ENCODE peak calls at places on chromosomes 6 and 20, in four cellular contexts. N, Q, I and W are unnamed samples.

GRCh38 chr20:56382696-56383095 is 9.3 kb downstream of the AURKA start:
- DNase-seq in N (no peak), Q (no peak), I (no peak), W (no peak)

GRCh38 chr20:51740838-51741237 is 27.4 kb downstream of the ATP9A start:
- DNase-seq in N (no peak), Q (no peak), I (no peak), W (no peak)

GRCh38 chr6:89834884-89835792 is 5.5 kb downstream of the CASP8AP2 start:
- DNase-seq in N (peak), Q (no peak), I (no peak), W (no peak)

GRCh38 chr6:15956205-15957106 is 172.4 kb upstream of the MYLIP start:
- DNase-seq in N (no peak), Q (peak), I (peak), W (no peak)

GRCh38 chr6:142302427-142303190 is 802 bp downstream of the ADGRG6 start:
- DNase-seq in N (no peak), Q (peak), I (no peak), W (no peak)

GRCh38 chr6:92114091-92114490 is 1305.3 kb downstream of the EPHA7 start:
- DNase-seq in N (no peak), Q (no peak), I (no peak), W (no peak)

GRCh38 chr6:32665621-32666140 is 776 bp downstream of the HLA-DQB1 start:
- DNase-seq in N (no peak), Q (no peak), I (no peak), W (no peak)

GRCh38 chr6:33209856-33210255 is 1.6 kb downstream of the RING1 start:
- DNase-seq in N (no peak), Q (no peak), I (no peak), W (no peak)

GRCh38 chr6:220736-221475 is 71.4 kb upstream of the DUSP22 start:
- DNase-seq in N (peak), Q (no peak), I (no peak), W (no peak)

GRCh38 chr6:146546440-146546839 is 2.8 kb downstream of the RAB32 start:
- DNase-seq in N (peak), Q (peak), I (no peak), W (no peak)

GRCh38 chr6:1774541-1774940 is 164.8 kb downstream of the FOXC1 start:
- DNase-seq in N (peak), Q (no peak), I (no peak), W (no peak)

GRCh38 chr6:53239526-53239925 is 90.9 kb upstream of the GCM1 start:
- DNase-seq in N (no peak), Q (no peak), I (no peak), W (no peak)

GRCh38 chr6:108651287-108651686 is 90.6 kb downstream of the FOXO3 start:
- DNase-seq in N (no peak), Q (no peak), I (no peak), W (no peak)
- H3K4me3 ChIP-seq in N (no peak), Q (no peak), I (no peak), W (no peak)

DNA sequence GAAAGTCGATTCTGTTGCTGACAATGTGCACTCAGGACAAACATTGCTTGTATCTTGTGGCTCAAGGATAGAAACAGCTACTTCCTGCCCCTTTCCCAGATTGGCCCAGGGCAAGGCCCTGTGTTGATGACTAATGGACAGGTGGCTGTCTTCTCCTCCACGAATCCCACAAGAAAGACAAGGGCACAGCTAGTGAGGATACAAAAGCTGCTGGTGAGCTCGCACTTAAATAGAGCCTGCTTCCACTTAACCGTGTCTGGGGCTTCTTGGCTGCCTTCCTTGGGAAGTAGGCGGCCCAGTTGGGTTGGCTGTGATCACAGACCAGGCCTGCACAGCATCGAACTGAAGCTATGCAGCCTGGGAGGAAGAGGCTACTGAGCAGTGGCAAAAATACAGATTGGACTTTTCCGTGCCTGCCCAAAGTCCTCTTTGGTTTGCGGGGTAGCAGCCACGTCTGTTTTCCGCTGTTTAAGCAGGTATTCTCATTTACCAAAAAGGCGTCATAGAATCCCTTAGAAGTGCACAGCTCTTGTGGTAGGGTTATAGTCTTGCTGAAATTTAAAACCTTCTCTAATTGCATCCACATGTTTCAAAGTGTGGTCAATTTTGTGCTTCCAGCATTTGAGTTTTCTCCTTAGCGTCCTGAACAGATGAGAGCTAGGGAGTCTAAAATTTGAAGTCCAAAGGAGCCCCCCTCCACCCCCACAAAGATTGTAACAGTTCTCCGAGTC is 23.1 kb upstream of the NAA20 start:
- DNase-seq in N (peak), Q (peak), I (no peak), W (peak)
- H3K4me3 ChIP-seq in N (peak), Q (peak), I (no peak), W (no peak)

GRCh38 chr6:125612400-125612846 is 137.0 kb upstream of the HEY2 start:
- DNase-seq in N (no peak), Q (no peak), I (no peak), W (no peak)
- H3K4me3 ChIP-seq in N (no peak), Q (no peak), I (no peak), W (no peak)

GRCh38 chr6:80720824-80721223 is 614.4 kb downstream of the BCKDHB start:
- DNase-seq in N (no peak), Q (no peak), I (no peak), W (no peak)

GRCh38 chr6:80728830-80729229 is 622.4 kb downstream of the BCKDHB start:
- DNase-seq in N (peak), Q (no peak), I (no peak), W (no peak)

GRCh38 chr6:80728340-80728739 is 621.9 kb downstream of the BCKDHB start:
- DNase-seq in N (peak), Q (no peak), I (no peak), W (no peak)

DNA sequence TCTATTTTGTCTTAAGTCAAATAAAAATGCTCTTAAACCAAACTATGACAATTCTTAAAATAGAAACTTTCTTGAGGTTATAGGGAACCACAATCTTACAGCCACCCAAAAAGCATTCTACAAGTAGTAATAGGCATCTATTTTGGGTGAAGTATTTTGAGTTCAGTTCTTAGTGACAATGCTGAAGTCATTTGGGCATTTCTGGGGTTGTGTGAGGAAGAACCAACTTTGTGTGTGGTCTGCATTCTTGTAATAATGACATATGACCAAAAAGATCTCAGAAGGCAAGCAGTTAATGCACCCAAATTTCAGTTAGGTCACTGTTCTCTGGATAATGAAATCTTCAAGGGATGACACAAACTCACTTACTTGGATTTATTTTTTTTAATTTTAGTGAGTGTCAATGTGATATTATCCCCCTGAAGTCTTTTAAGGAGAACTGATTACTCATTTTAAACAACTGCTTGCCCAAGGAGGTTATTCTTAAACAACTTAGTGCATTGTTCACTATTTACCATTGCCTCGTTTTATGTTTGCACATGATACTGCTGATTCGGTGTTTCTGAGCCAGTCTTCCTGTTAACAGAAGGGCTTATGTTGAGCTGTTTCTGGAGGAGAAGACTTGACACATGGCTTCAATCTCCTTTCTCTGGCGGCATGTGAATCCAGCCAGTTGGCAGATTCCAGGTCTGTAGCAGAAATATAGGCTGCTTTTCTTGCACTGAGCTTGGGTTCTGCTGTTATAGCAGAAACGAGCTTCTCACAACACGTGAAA is 618.9 kb downstream of the BCKDHB start:
- DNase-seq in N (peak), Q (no peak), I (no peak), W (no peak)
- H3K4me3 ChIP-seq in N (no peak), Q (no peak), I (no peak), W (no peak)

GRCh38 chr6:38882157-38882556 is 166.4 kb upstream of the GLP1R start:
- DNase-seq in N (no peak), Q (no peak), I (no peak), W (no peak)
- H3K4me3 ChIP-seq in N (no peak), Q (no peak), I (no peak), W (no peak)

GRCh38 chr6:20583447-20583806 is 49.2 kb downstream of the CDKAL1 start:
- DNase-seq in N (no peak), Q (no peak), I (no peak), W (no peak)
- H3K4me3 ChIP-seq in N (no peak), Q (no peak), I (no peak), W (no peak)

GRCh38 chr6:107114872-107115694 is at the start of gene BEND3:
- DNase-seq in N (peak), Q (peak), I (no peak), W (peak)

GRCh38 chr6:107115695-107116327 is 496 bp upstream of the BEND3 start:
- DNase-seq in N (peak), Q (peak), I (no peak), W (peak)

GRCh38 chr6:107116328-107116892 is 1.1 kb upstream of the BEND3 start:
- DNase-seq in N (no peak), Q (peak), I (no peak), W (no peak)

GRCh38 chr6:107113460-107114212 is 1.7 kb downstream of the BEND3 start:
- DNase-seq in N (no peak), Q (no peak), I (no peak), W (no peak)

DNA sequence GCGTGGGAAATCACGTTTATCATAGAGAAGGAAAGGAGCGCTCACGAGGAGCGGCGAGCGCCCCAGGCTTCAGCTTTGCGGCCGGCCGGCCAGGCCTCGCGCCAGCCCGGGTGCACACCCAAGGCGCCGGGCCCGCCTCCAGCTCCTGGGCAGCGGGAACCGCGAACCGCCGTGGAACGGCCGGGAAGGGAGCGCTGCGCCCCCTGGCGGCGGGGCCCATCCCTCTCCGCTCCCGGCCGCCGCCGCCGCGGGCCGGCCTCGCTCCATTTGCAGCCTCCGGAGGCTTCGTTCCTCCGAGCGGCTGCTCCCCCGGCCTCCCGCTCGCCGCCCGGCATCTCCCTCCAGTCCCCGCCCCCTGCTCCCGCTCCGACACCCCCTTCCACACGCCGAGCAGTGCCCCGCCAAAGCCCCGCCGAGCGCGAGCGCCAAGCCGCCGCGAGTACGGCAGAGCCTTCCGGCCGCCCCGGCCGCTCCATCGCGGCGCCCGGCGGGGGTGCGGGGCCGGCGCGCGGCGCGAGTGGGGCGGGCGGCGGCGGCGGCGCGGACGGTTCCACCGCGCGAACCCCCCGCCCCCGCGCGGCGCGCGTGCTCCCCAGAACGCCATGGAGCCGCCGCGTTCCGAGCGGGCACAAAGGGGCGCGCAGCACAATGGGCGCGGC is 973 bp downstream of the BEND3 start:
- DNase-seq in N (peak), Q (peak), I (peak), W (peak)
- H3K4me3 ChIP-seq in N (peak), Q (peak), I (peak), W (peak)

GRCh38 chr20:17895641-17896246 is 72.8 kb downstream of the SNX5 start:
- DNase-seq in N (peak), Q (no peak), I (peak), W (peak)
- H3K4me3 ChIP-seq in N (peak), Q (no peak), I (peak), W (peak)

DNA sequence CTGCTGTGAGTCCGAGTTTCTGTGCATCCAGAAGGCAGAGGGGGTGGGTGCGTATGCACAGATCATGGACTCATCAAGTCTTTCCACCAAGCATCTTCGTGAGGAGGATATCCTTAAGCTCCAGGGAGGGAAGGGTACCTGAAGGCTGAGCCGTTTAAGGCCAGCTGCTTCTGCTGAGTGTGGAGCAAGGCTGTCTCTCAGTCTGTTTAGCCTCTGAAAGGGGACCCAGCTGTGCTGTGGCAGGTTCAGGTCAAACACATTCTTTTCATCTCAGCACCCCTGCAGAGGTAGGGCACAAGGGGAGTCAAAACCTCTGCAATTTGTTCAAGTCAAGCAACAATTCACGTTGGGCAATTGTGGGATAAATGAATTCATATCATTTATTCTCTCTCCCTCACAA is 4.4 kb downstream of the LAMP5 start:
- DNase-seq in N (no peak), Q (no peak), I (no peak), W (no peak)
- H3K4me3 ChIP-seq in N (no peak), Q (no peak), I (no peak), W (no peak)